ENCODE peak calls at places on chromosomes 5 and 9, in six cellular contexts. One of them, this sample, is unnamed.

GRCh38 chr5:147803941-147804717 is 21.6 kb upstream of the JAKMIP2 start:
- DNase-seq in NCI-H1105 treated with DMSO at 0.1 percent for 48 hours: no peak
- DNase-seq in stomach: no peak
- DNase-seq in left cardiac atrium: no peak
- DNase-seq in endothelial cell: no peak
- DNase-seq in activated CD4-positive, alpha-beta T cell treated with anti-CD3 and anti-CD28 coated beads for 4 hours: no peak
- DNase-seq in this sample: no peak

GRCh38 chr9:17394868-17395488 is 183.9 kb upstream of the SH3GL2 start:
- DNase-seq in NCI-H1105 treated with DMSO at 0.1 percent for 48 hours: no peak
- DNase-seq in stomach: no peak
- DNase-seq in left cardiac atrium: no peak
- DNase-seq in endothelial cell: no peak
- DNase-seq in activated CD4-positive, alpha-beta T cell treated with anti-CD3 and anti-CD28 coated beads for 4 hours: no peak
- DNase-seq in this sample: no peak

GRCh38 chr9:114287763-114288232 is 35.1 kb upstream of the ORM1 start:
- DNase-seq in NCI-H1105 treated with DMSO at 0.1 percent for 48 hours: no peak
- DNase-seq in stomach: no peak
- DNase-seq in left cardiac atrium: peak
- DNase-seq in endothelial cell: no peak
- DNase-seq in activated CD4-positive, alpha-beta T cell treated with anti-CD3 and anti-CD28 coated beads for 4 hours: no peak
- DNase-seq in this sample: no peak

GRCh38 chr5:167678457-167678856 is 613.0 kb upstream of the WWC1 start:
- DNase-seq in NCI-H1105 treated with DMSO at 0.1 percent for 48 hours: no peak
- DNase-seq in stomach: no peak
- DNase-seq in left cardiac atrium: no peak
- DNase-seq in endothelial cell: no peak
- DNase-seq in activated CD4-positive, alpha-beta T cell treated with anti-CD3 and anti-CD28 coated beads for 4 hours: no peak
- DNase-seq in this sample: no peak

GRCh38 chr9:962023-962422 is 14.4 kb upstream of the DMRT3 start:
- DNase-seq in NCI-H1105 treated with DMSO at 0.1 percent for 48 hours: no peak
- DNase-seq in stomach: no peak
- DNase-seq in left cardiac atrium: no peak
- DNase-seq in endothelial cell: no peak
- DNase-seq in activated CD4-positive, alpha-beta T cell treated with anti-CD3 and anti-CD28 coated beads for 4 hours: no peak
- DNase-seq in this sample: no peak

GRCh38 chr9:93642961-93643360 is 66.6 kb downstream of the PHF2 start:
- DNase-seq in NCI-H1105 treated with DMSO at 0.1 percent for 48 hours: no peak
- DNase-seq in stomach: no peak
- DNase-seq in left cardiac atrium: no peak
- DNase-seq in endothelial cell: no peak
- DNase-seq in activated CD4-positive, alpha-beta T cell treated with anti-CD3 and anti-CD28 coated beads for 4 hours: no peak
- DNase-seq in this sample: no peak

GRCh38 chr5:127599847-127600246 is 49.0 kb upstream of the CTXN3 start:
- DNase-seq in NCI-H1105 treated with DMSO at 0.1 percent for 48 hours: no peak
- DNase-seq in stomach: no peak
- DNase-seq in left cardiac atrium: no peak
- DNase-seq in endothelial cell: no peak
- DNase-seq in activated CD4-positive, alpha-beta T cell treated with anti-CD3 and anti-CD28 coated beads for 4 hours: no peak
- DNase-seq in this sample: no peak

GRCh38 chr9:104872959-104873850 is 54.8 kb downstream of the ABCA1 start:
- DNase-seq in NCI-H1105 treated with DMSO at 0.1 percent for 48 hours: no peak
- DNase-seq in stomach: no peak
- DNase-seq in left cardiac atrium: no peak
- DNase-seq in endothelial cell: peak
- DNase-seq in activated CD4-positive, alpha-beta T cell treated with anti-CD3 and anti-CD28 coated beads for 4 hours: no peak
- DNase-seq in this sample: peak

GRCh38 chr9:33255006-33255405 is 9.5 kb downstream of the BAG1 start:
- DNase-seq in NCI-H1105 treated with DMSO at 0.1 percent for 48 hours: no peak
- DNase-seq in stomach: no peak
- DNase-seq in left cardiac atrium: no peak
- DNase-seq in endothelial cell: no peak
- DNase-seq in activated CD4-positive, alpha-beta T cell treated with anti-CD3 and anti-CD28 coated beads for 4 hours: no peak
- DNase-seq in this sample: no peak

GRCh38 chr9:100700689-100701318 is 122.9 kb downstream of the CAVIN4 start:
- DNase-seq in NCI-H1105 treated with DMSO at 0.1 percent for 48 hours: peak
- DNase-seq in stomach: no peak
- DNase-seq in left cardiac atrium: no peak
- DNase-seq in endothelial cell: peak
- DNase-seq in activated CD4-positive, alpha-beta T cell treated with anti-CD3 and anti-CD28 coated beads for 4 hours: no peak
- DNase-seq in this sample: peak

GRCh38 chr5:172322028-172322965 is 38.7 kb upstream of the UBTD2 start:
- DNase-seq in NCI-H1105 treated with DMSO at 0.1 percent for 48 hours: no peak
- DNase-seq in stomach: no peak
- DNase-seq in left cardiac atrium: no peak
- DNase-seq in endothelial cell: no peak
- DNase-seq in activated CD4-positive, alpha-beta T cell treated with anti-CD3 and anti-CD28 coated beads for 4 hours: no peak
- DNase-seq in this sample: no peak

GRCh38 chr9:14301582-14301981 is 12.4 kb downstream of the NFIB start:
- DNase-seq in NCI-H1105 treated with DMSO at 0.1 percent for 48 hours: no peak
- DNase-seq in stomach: no peak
- DNase-seq in left cardiac atrium: no peak
- DNase-seq in endothelial cell: no peak
- DNase-seq in activated CD4-positive, alpha-beta T cell treated with anti-CD3 and anti-CD28 coated beads for 4 hours: no peak
- DNase-seq in this sample: no peak

GRCh38 chr5:144794922-144795321 is 624.2 kb downstream of the KCTD16 start:
- DNase-seq in NCI-H1105 treated with DMSO at 0.1 percent for 48 hours: no peak
- DNase-seq in stomach: no peak
- DNase-seq in left cardiac atrium: no peak
- DNase-seq in endothelial cell: no peak
- DNase-seq in activated CD4-positive, alpha-beta T cell treated with anti-CD3 and anti-CD28 coated beads for 4 hours: no peak
- DNase-seq in this sample: no peak

GRCh38 chr5:15995206-15996052 is 184.2 kb downstream of the MARCHF11 start:
- DNase-seq in NCI-H1105 treated with DMSO at 0.1 percent for 48 hours: peak
- DNase-seq in stomach: no peak
- DNase-seq in left cardiac atrium: no peak
- DNase-seq in endothelial cell: no peak
- DNase-seq in activated CD4-positive, alpha-beta T cell treated with anti-CD3 and anti-CD28 coated beads for 4 hours: no peak
- DNase-seq in this sample: peak

GRCh38 chr5:160507181-160507811 is 85.6 kb downstream of the PTTG1 start:
- DNase-seq in NCI-H1105 treated with DMSO at 0.1 percent for 48 hours: no peak
- DNase-seq in stomach: no peak
- DNase-seq in left cardiac atrium: no peak
- DNase-seq in endothelial cell: no peak
- DNase-seq in activated CD4-positive, alpha-beta T cell treated with anti-CD3 and anti-CD28 coated beads for 4 hours: peak
- DNase-seq in this sample: peak

GRCh38 chr5:168991991-168992390 is 308.9 kb downstream of the SLIT3 start:
- DNase-seq in NCI-H1105 treated with DMSO at 0.1 percent for 48 hours: no peak
- DNase-seq in stomach: no peak
- DNase-seq in left cardiac atrium: no peak
- DNase-seq in endothelial cell: no peak
- DNase-seq in activated CD4-positive, alpha-beta T cell treated with anti-CD3 and anti-CD28 coated beads for 4 hours: no peak
- DNase-seq in this sample: no peak

GRCh38 chr5:31741496-31741895 is 102.6 kb downstream of the PDZD2 start:
- DNase-seq in NCI-H1105 treated with DMSO at 0.1 percent for 48 hours: no peak
- DNase-seq in stomach: no peak
- DNase-seq in left cardiac atrium: no peak
- DNase-seq in endothelial cell: no peak
- DNase-seq in activated CD4-positive, alpha-beta T cell treated with anti-CD3 and anti-CD28 coated beads for 4 hours: no peak
- DNase-seq in this sample: no peak

GRCh38 chr5:31270396-31270795 is 76.9 kb downstream of the CDH6 start:
- DNase-seq in NCI-H1105 treated with DMSO at 0.1 percent for 48 hours: no peak
- DNase-seq in stomach: no peak
- DNase-seq in left cardiac atrium: no peak
- DNase-seq in endothelial cell: peak
- DNase-seq in activated CD4-positive, alpha-beta T cell treated with anti-CD3 and anti-CD28 coated beads for 4 hours: no peak
- DNase-seq in this sample: peak

GRCh38 chr9:105686936-105687335 is 7.4 kb upstream of the TMEM38B start:
- DNase-seq in NCI-H1105 treated with DMSO at 0.1 percent for 48 hours: no peak
- DNase-seq in stomach: no peak
- DNase-seq in left cardiac atrium: no peak
- DNase-seq in endothelial cell: no peak
- DNase-seq in activated CD4-positive, alpha-beta T cell treated with anti-CD3 and anti-CD28 coated beads for 4 hours: no peak
- DNase-seq in this sample: no peak

GRCh38 chr9:87393706-87394255 is 103.9 kb upstream of the DAPK1 start:
- DNase-seq in NCI-H1105 treated with DMSO at 0.1 percent for 48 hours: no peak
- DNase-seq in stomach: no peak
- DNase-seq in left cardiac atrium: no peak
- DNase-seq in endothelial cell: no peak
- DNase-seq in activated CD4-positive, alpha-beta T cell treated with anti-CD3 and anti-CD28 coated beads for 4 hours: no peak
- DNase-seq in this sample: no peak